ENCODE peak calls at places on chromosomes 4 and X, in four cellular contexts. U, E, X and T are unnamed samples.

GRCh38 chr4:101103381-101104142 is 243.8 kb downstream of the PPP3CA start:
- DNase-seq in E (peak), X (no peak), U (no peak), T (peak)

GRCh38 chrX:10052906-10053625 is 85.9 kb downstream of the CLDN34 start:
- DNase-seq in E (no peak), X (no peak), U (no peak), T (no peak)

GRCh38 chr4:55947254-55947882 is 1.4 kb upstream of the CEP135 start:
- DNase-seq in E (no peak), U (no peak), X (no peak), T (peak)

GRCh38 chr4:83369825-83370639 is 35.4 kb upstream of the HPSE start:
- DNase-seq in E (no peak), U (peak), X (no peak), T (peak)

GRCh38 chr4:15396157-15396800 is 31.6 kb upstream of the C1QTNF7 start:
- DNase-seq in X (peak), E (peak), U (peak), T (peak)

GRCh38 chr4:143287571-143287923 is 49.1 kb upstream of the GAB1 start:
- DNase-seq in X (no peak), E (no peak), U (no peak), T (no peak)

GRCh38 chr4:160701671-160702070 is 1462.1 kb downstream of the FSTL5 start:
- DNase-seq in E (no peak), U (no peak), X (no peak), T (no peak)

GRCh38 chr4:184590196-184590595 is 59.1 kb downstream of the CASP3 start:
- DNase-seq in U (no peak), E (no peak), X (no peak), T (no peak)

GRCh38 chr4:65450899-65451298 is 219.4 kb downstream of the EPHA5 start:
- DNase-seq in U (no peak), E (no peak), X (no peak), T (no peak)

GRCh38 chr4:55169352-55169959 is 44.1 kb upstream of the KDR start:
- DNase-seq in U (peak), E (no peak), X (no peak), T (no peak)

GRCh38 chr4:177242651-177243296 is 66.9 kb upstream of the NEIL3 start:
- DNase-seq in U (no peak), X (no peak), E (no peak), T (no peak)

GRCh38 chrX:72258174-72258573 is 18.9 kb downstream of the RPS4X start:
- DNase-seq in U (peak), X (peak), E (peak), T (no peak)

GRCh38 chr4:187333151-187333550 is 609.5 kb upstream of the FAT1 start:
- DNase-seq in U (no peak), X (no peak), E (no peak), T (no peak)

GRCh38 chr4:149371021-149371420 is 444.6 kb downstream of the IQCM start:
- DNase-seq in X (no peak), U (peak), E (peak), T (no peak)

GRCh38 chr4:97235516-97235915 is 907.8 kb downstream of the STPG2 start:
- DNase-seq in U (no peak), E (peak), X (no peak), T (no peak)

GRCh38 chr4:107721436-107722090 is 1.5 kb upstream of the PAPSS1 start:
- DNase-seq in E (no peak), U (no peak), X (no peak), T (no peak)

GRCh38 chr4:14908635-14909034 is 93.6 kb upstream of the CPEB2 start:
- DNase-seq in X (no peak), E (no peak), U (no peak), T (no peak)

GRCh38 chr4:24764305-24764704 is 31.1 kb upstream of the SOD3 start:
- DNase-seq in U (no peak), E (no peak), X (no peak), T (no peak)

GRCh38 chr4:47837582-47838294 is at the start of gene CORIN:
- DNase-seq in U (no peak), X (no peak), E (no peak), T (no peak)

GRCh38 chr4:180923476-180923875 is 1319.7 kb upstream of the TENM3 start:
- DNase-seq in X (no peak), E (no peak), U (no peak), T (no peak)

GRCh38 chr4:10747186-10747585 is 62.6 kb upstream of the CLNK start:
- DNase-seq in U (no peak), E (no peak), X (no peak), T (no peak)

GRCh38 chrX:42089014-42089413 is 165.7 kb upstream of the CASK start:
- DNase-seq in X (no peak), U (no peak), E (no peak), T (no peak)

GRCh38 chr4:60039908-60040307 is 1160.2 kb upstream of the ADGRL3 start:
- DNase-seq in E (no peak), U (no peak), X (no peak), T (no peak)

GRCh38 chrX:21656587-21657317 is 1.4 kb downstream of the KLHL34 start:
- DNase-seq in X (no peak), U (no peak), E (no peak), T (no peak)

GRCh38 chrX:46203115-46203514 is 342.1 kb downstream of the ZNF674 start:
- DNase-seq in E (no peak), U (no peak), X (no peak), T (no peak)

GRCh38 chr4:148442830-148443549 is 776 bp upstream of the NR3C2 start:
- DNase-seq in U (no peak), E (peak), X (no peak), T (no peak)

GRCh38 chr4:8869002-8869878 is 2.4 kb downstream of the HMX1 start:
- DNase-seq in U (no peak), X (no peak), E (no peak), T (no peak)

GRCh38 chr4:165425629-165426028 is 46.8 kb downstream of the CPE start:
- DNase-seq in X (no peak), E (no peak), U (no peak), T (no peak)

GRCh38 chr4:163590609-163591264 is 96.2 kb downstream of the TMA16 start:
- DNase-seq in U (no peak), E (no peak), X (no peak), T (no peak)

GRCh38 chr4:177093964-177094363 is 215.7 kb upstream of the NEIL3 start:
- DNase-seq in X (no peak), E (peak), U (no peak), T (no peak)

GRCh38 chr4:73705056-73705432 is 35.3 kb upstream of the CXCL8 start:
- DNase-seq in E (no peak), X (no peak), U (no peak), T (no peak)

GRCh38 chrX:136745215-136746173 is 35.2 kb downstream of the ARHGEF6 start:
- DNase-seq in E (no peak), X (no peak), U (no peak), T (no peak)

GRCh38 chrX:150324035-150324728 is 38.9 kb upstream of the MAMLD1 start:
- DNase-seq in X (no peak), U (peak), E (no peak), T (no peak)

GRCh38 chr4:112325522-112325921 is 28.4 kb downstream of the ALPK1 start:
- DNase-seq in E (peak), X (no peak), U (no peak), T (no peak)

GRCh38 chrX:70033348-70033747 is 16.4 kb downstream of the AWAT2 start:
- DNase-seq in X (peak), E (peak), U (peak), T (no peak)

GRCh38 chr4:95835672-95836071 is 4.2 kb upstream of the PDHA2 start:
- DNase-seq in E (peak), U (no peak), X (peak), T (no peak)

GRCh38 chr4:89586318-89586717 is 250.6 kb downstream of the SNCA start:
- DNase-seq in E (no peak), X (no peak), U (no peak), T (no peak)
- TF ChIP-seq GABPA in E (no peak), X (no peak), U (no peak), T (no peak)

DNA sequence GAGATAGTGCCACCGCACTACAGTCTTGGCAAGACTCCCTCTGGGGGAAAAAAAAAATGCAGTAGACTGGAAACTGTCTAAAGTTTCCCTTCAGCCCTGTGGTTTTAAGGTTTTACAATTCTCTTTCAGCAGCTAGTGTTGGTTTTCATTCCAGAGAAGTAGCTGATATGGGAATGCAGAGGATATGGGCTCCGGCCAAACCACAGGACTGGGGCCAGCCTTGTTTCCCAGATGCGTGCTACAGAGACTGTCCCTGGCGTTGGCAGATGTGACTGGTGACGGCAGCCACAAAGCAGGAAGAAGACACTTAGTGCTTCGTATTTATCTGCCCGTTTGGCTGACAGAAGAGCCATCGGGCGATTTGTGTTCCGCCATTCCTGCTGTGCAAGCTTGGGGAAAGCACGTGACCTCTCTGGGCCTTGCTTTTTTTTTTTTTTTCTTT is 43.2 kb downstream of the ZBTB49 start:
- DNase-seq in E (no peak), X (no peak), U (no peak), T (peak)
- TF ChIP-seq CTCF in E (no peak), X (no peak), U (no peak), T (no peak)

GRCh38 chrX:120213438-120214265 is 37.0 kb upstream of the ZBTB33 start:
- DNase-seq in E (peak), X (peak), U (peak), T (peak)
- TF ChIP-seq REST in E (peak), X (no peak), U (no peak), T (peak)

DNA sequence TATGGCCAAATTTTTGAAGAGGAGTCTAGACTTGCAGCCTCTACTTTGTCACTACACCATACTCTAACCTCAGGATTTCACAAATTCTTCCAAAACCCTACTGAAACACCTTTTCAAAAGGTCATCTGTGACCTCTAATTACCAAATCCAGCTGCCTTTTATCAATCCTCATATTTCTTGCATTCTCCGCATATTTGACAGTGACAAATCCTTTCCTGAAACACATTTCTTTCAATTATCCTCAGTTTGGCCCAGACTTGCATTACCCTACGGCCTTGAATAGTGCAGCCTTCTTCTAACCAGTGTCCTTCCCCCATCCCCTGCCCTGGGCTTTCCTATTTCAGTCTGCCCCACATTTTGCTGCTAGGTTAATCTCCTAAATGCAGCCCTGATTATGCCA is 25.5 kb downstream of the MID2 start:
- DNase-seq in E (no peak), U (no peak), X (no peak), T (no peak)
- TF ChIP-seq GABPA in E (no peak), U (no peak), X (no peak), T (no peak)

GRCh38 chr4:763191-763810 is 57.7 kb downstream of the PCGF3 start:
- DNase-seq in X (no peak), U (no peak), E (no peak), T (no peak)

GRCh38 chr4:763922-764321 is 58.3 kb downstream of the PCGF3 start:
- DNase-seq in E (no peak), U (no peak), X (no peak), T (no peak)

GRCh38 chr4:761086-761485 is 55.5 kb downstream of the PCGF3 start:
- DNase-seq in E (no peak), U (no peak), X (no peak), T (no peak)

GRCh38 chr4:761739-762138 is 56.1 kb downstream of the PCGF3 start:
- DNase-seq in U (no peak), E (no peak), X (no peak), T (no peak)

GRCh38 chr4:762211-763190 is 56.9 kb downstream of the PCGF3 start:
- DNase-seq in X (no peak), E (peak), U (peak), T (no peak)
- TF ChIP-seq CTCF in X (no peak), E (peak), U (peak), T (peak)

DNA sequence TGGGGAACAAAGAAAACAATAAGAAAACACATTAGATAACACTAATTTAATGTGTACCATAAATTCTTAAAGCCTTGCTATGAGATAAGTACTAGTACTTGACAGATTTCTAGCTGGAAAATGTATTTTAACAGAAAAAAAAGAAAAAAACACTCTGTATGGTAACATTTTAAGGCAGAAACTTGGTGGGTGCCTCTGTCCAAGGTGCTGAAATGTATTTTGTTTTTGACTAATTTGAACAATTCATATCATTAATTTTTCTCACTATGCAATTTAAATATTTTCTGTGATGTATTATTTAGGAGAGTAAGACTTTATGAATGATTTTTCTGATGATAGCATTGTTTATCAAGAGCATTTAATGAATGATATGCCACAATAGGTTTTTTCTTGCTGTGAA is 107.5 kb downstream of the GABRG1 start:
- DNase-seq in X (no peak), E (no peak), U (no peak), T (no peak)
- TF ChIP-seq REST in X (peak), E (peak), U (peak), T (peak)

GRCh38 chr4:174524242-174524641 is 2.0 kb upstream of the HPGD start:
- DNase-seq in U (no peak), E (no peak), X (peak), T (no peak)
- TF ChIP-seq GABPA in U (no peak), E (no peak), X (peak), T (no peak)

DNA sequence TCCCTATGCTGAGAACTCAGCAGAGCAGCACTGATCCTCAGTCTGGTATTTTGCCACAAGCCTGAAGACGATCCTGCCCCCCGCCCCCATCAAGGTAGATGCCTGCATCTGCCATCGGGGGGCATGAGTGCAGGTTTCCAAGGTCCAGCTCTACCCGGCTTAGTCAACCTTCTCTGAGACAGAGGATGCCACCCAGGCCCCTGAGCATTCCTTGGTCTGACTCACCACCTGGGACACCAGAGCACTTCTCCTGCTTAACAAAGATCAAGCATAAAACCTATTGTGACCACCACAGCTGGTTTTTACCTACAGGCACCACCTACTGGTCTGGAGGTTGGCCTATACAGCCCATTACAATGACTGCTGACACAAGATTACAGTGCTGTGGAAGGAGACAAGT is 1168.1 kb downstream of the PCDH19 start:
- DNase-seq in U (no peak), X (no peak), E (no peak), T (no peak)
- TF ChIP-seq CTCF in U (no peak), X (no peak), E (no peak), T (no peak)